ENCODE peak calls at places on chromosomes 3 and 15, in six cellular contexts. M is HCT116, V is H1, O is K562, F is HepG2, B is GM12878. N is an unnamed sample.
A peak's percentile ranks its signal among the peaks of the same experiment; 100 is the strongest.

GRCh38 chr15:100968043-100968966 is 49.1 kb downstream of the LRRK1 start:
- DNase-seq in M (no peak), V (no peak), O (no peak), F (no peak), B (peak; percentile 30), N (no peak)

GRCh38 chr3:188779537-188779936 is 392.2 kb upstream of the TPRG1 start:
- DNase-seq in M (no peak), V (no peak), O (no peak), F (no peak), B (no peak), N (no peak)

GRCh38 chr3:172561894-172562664 is 38.8 kb upstream of the TNFSF10 start:
- DNase-seq in M (no peak), V (no peak), O (no peak), F (no peak), B (no peak), N (no peak)

GRCh38 chr3:110589381-110589780 is 482.2 kb upstream of the NECTIN3 start:
- DNase-seq in M (no peak), V (no peak), O (no peak), F (no peak), B (no peak), N (no peak)

GRCh38 chr15:41605566-41605965 is 46.6 kb downstream of the TYRO3 start:
- DNase-seq in M (no peak), V (no peak), O (no peak), F (peak; percentile 42), B (no peak), N (no peak)

GRCh38 chr15:75335705-75336355 is at the start of gene COMMD4:
- DNase-seq in M (peak; percentile 91), V (peak; percentile 75), O (peak; percentile 81), F (peak; percentile 91), B (no peak), N (peak; percentile 98)

GRCh38 chr3:61808999-61809398 is 247.6 kb downstream of the PTPRG start:
- DNase-seq in M (no peak), V (no peak), O (no peak), F (no peak), B (no peak), N (no peak)

GRCh38 chr15:58771621-58772235 is 626 bp downstream of the MINDY2 start:
- DNase-seq in M (no peak), V (no peak), O (peak; percentile 50), F (no peak), B (no peak), N (peak; percentile 70)

GRCh38 chr3:21274000-21274671 is 476.9 kb downstream of the ZNF385D start:
- DNase-seq in M (no peak), V (no peak), O (no peak), F (no peak), B (no peak), N (no peak)

GRCh38 chr3:15513121-15513520 is 8.4 kb downstream of the COLQ start:
- DNase-seq in M (no peak), V (no peak), O (no peak), F (no peak), B (no peak), N (no peak)

GRCh38 chr3:29153811-29154210 is 127.1 kb upstream of the RBMS3 start:
- DNase-seq in M (no peak), V (no peak), O (no peak), F (no peak), B (peak; percentile 15), N (no peak)

GRCh38 chr3:161403251-161403650 is 31.9 kb upstream of the SPTSSB start:
- DNase-seq in M (no peak), V (no peak), O (no peak), F (no peak), B (no peak), N (no peak)

GRCh38 chr3:170709046-170709445 is 123.2 kb upstream of the SLC7A14 start:
- DNase-seq in M (no peak), V (no peak), O (no peak), F (no peak), B (no peak), N (no peak)

GRCh38 chr3:180913582-180914404 is 1.3 kb downstream of the FXR1 start:
- DNase-seq in M (no peak), V (no peak), O (no peak), F (no peak), B (no peak), N (no peak)

GRCh38 chr3:38404286-38404685 is 49.4 kb upstream of the ACVR2B start:
- DNase-seq in M (no peak), V (no peak), O (no peak), F (no peak), B (no peak), N (no peak)

GRCh38 chr15:20348900-20349773 is 192.5 kb downstream of the GOLGA6L6 start:
- DNase-seq in M (no peak), V (no peak), O (no peak), F (no peak), B (no peak), N (peak; percentile 10)

GRCh38 chr3:149812606-149813366 is at the start of gene RNF13:
- DNase-seq in M (peak; percentile 87), V (peak; percentile 36), O (peak; percentile 92), F (peak; percentile 89), B (peak; percentile 87), N (peak; percentile 89)

GRCh38 chr3:30475038-30475808 is 131.2 kb upstream of the TGFBR2 start:
- DNase-seq in M (no peak), V (no peak), O (no peak), F (no peak), B (peak; percentile 25), N (no peak)

GRCh38 chr3:133401374-133402135 is 1.7 kb downstream of the BFSP2 start:
- DNase-seq in M (no peak), V (no peak), O (no peak), F (no peak), B (no peak), N (no peak)

GRCh38 chr3:128469584-128469983 is 2.9 kb upstream of the DNAJB8 start:
- DNase-seq in M (no peak), V (no peak), O (no peak), F (no peak), B (no peak), N (no peak)

GRCh38 chr15:72566973-72567372 is 87.5 kb upstream of the GOLGA6B start:
- DNase-seq in M (no peak), V (no peak), O (no peak), F (no peak), B (no peak), N (no peak)
- TF ChIP-seq ATF3 in M (no peak), V (no peak), O (no peak), F (no peak), B (no peak), N (no peak)

DNA sequence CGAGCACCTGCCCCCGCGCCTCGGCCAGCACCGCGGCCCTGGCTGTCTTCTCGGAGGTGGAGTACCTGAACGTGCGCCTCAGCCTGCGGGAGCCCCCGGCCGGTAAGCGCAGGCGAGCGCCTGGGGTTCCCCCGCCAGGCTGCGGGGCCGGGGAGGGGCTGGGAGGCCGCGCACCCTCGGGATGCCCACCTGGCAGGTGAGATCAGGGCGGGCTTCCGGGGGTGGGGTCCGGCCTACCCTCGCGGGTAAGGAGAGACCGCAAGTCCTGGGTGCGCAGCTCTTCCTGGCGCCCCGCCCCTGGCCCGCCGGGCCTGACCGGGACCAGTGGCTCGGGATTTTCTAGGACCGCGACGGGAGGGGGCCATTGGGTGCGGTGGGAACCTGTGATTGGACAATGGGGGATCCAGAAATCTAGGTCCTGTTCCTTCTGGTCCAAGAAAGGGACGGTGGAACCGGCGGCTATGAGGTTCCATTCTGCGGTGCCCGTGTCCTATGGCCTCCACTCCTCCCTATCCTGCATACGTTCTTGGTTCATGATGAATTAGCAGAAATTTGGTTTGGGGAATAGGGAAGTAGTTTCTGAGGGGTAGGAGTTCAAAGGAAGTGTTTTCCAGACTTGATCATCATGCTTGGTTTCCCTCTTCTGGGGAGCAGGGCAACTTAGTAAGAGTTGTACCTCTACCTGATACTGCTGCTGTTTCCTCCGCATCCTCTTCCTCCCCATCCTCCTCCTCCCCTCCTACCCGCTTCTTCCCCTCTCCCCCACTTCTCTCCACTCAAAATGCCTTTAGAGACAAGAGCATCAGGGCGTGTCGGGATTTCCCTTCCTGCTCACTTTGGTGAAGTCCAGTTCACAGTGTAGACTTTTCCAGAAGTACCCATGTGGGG is 808 bp downstream of the ARRDC4 start:
- DNase-seq in M (peak; percentile 1), V (peak; percentile 13), O (peak; percentile 67), F (peak; percentile 2), B (no peak), N (peak; percentile 66)
- TF ChIP-seq ATF3 in M (no peak), V (no peak), O (no peak), F (no peak), B (no peak), N (no peak)

GRCh38 chr3:12894629-12895028 is 53.3 kb upstream of the RPL32 start:
- DNase-seq in M (no peak), V (no peak), O (no peak), F (peak; percentile 73), B (no peak), N (no peak)
- TF ChIP-seq ATF3 in M (no peak), V (no peak), O (no peak), F (no peak), B (no peak), N (no peak)

GRCh38 chr3:97613139-97613538 is 151.4 kb upstream of the ARL6 start:
- DNase-seq in M (no peak), V (no peak), O (no peak), F (no peak), B (no peak), N (no peak)

DNA sequence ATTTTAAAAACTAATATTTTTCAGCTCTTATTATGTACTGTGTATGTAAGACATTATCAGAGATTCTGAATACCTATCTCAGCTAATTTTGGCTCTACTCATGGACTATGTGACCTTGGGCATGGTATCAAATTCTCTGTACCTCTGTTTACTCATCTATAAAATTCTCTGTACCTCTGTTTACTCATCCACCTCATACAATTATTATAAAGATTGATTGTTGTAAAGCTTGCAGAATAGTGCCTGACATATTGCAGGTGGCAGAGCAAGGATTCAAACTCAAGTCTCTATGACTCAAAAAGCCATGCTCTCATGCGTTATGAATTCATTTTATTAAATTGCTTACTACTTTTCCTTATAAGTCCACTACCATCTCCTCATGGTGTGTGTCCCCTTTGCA is 151.9 kb upstream of the ARL6 start:
- DNase-seq in M (no peak), V (no peak), O (no peak), F (no peak), B (no peak), N (no peak)
- TF ChIP-seq ATF3 in M (no peak), V (no peak), O (no peak), F (no peak), B (no peak), N (no peak)

DNA sequence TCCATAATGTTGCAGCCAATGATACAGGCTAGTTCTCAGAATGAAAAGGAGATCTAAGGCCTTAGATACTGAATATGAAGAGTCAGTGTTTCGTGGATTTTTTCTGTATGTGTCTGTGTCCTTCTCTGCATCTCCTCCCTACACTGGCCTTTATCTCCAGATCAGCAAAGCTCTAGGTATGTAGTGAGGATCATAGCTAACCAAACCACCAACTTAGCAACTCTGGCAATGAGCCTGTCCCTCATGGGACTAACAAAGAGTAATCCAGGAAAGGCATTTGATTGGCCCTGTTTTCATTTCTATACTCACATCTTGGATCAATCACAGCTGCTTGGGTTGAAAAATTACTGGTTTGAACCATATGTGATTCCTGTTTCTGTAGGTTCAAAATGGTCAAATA is 18.6 kb upstream of the CNTN3 start:
- DNase-seq in M (no peak), V (no peak), O (no peak), F (no peak), B (no peak), N (no peak)
- TF ChIP-seq ATF3 in M (no peak), V (no peak), O (no peak), F (no peak), B (no peak), N (no peak)